ENCODE peak calls at places on chromosome 1, in six cellular contexts. V is activated CD8-positive, alpha-beta memory T cell treated with anti-CD3 and anti-CD28 coated beads, Interleukin-2, amount 10 ng/mL, durations not matched to agents 7 days and 5 days; M is SW 1271; F is NCI-H2171 treated with DMSO at 0.1 percent for 48 hours; B is body of pancreas; J is SIG-M5. N is an unnamed sample.

GRCh38 chr1:61056674-61057439 is 25.5 kb upstream of the NFIA start:
- DNase-seq in J (no peak), M (peak), B (peak), V (peak), F (peak), N (no peak)

GRCh38 chr1:42311138-42311537 is 23.9 kb downstream of the FOXJ3 start:
- DNase-seq in J (no peak), V (no peak), M (no peak), B (no peak), F (no peak), N (no peak)

GRCh38 chr1:153490272-153491051 is 30.0 kb upstream of the S100A7 start:
- DNase-seq in M (peak), J (peak), V (no peak), F (peak), B (peak), N (no peak)

GRCh38 chr1:216140650-216141547 is 282.3 kb downstream of the USH2A start:
- DNase-seq in M (no peak), J (no peak), V (no peak), F (peak), B (no peak), N (no peak)

GRCh38 chr1:167460836-167461235 is 57.5 kb downstream of the CD247 start:
- DNase-seq in F (no peak), V (peak), J (no peak), B (no peak), M (no peak), N (peak)

GRCh38 chr1:247322437-247322836 is 9.2 kb downstream of the ZNF496 start:
- DNase-seq in F (no peak), M (no peak), V (no peak), J (no peak), B (no peak), N (no peak)

GRCh38 chr1:43438006-43438405 is 15.7 kb downstream of the HYI start:
- DNase-seq in M (no peak), J (no peak), B (peak), V (no peak), F (no peak), N (no peak)

GRCh38 chr1:164635074-164635783 is 76.2 kb downstream of the PBX1 start:
- DNase-seq in M (no peak), F (no peak), B (no peak), V (no peak), J (no peak), N (no peak)

GRCh38 chr1:79777481-79778219 is 771.1 kb upstream of the ADGRL4 start:
- DNase-seq in J (no peak), V (no peak), B (no peak), M (no peak), F (no peak), N (no peak)

GRCh38 chr1:86779308-86780191 is 75.2 kb downstream of the SH3GLB1 start:
- DNase-seq in J (no peak), B (no peak), V (no peak), M (peak), F (peak), N (no peak)

N was measured in CD4-positive, alpha-beta T cell.